ENCODE peak calls at places on chromosome 10, in eight cellular contexts. Q, E, C, Y, U, S, N and Z are unnamed samples. For H3K4me1 and H3K9me3, the result is how much of the 10 kb centered on the place peaks cover.

GRCh38 chr10:103661951-103662405 is 168.5 kb downstream of the NEURL1 start:
- DNase-seq in Q (no peak), E (no peak), C (no peak), Y (peak), U (no peak), S (no peak), N (no peak), Z (no peak)

GRCh38 chr10:13839430-13839986 is 252.7 kb downstream of the PRPF18 start:
- DNase-seq in Q (peak), E (no peak), C (no peak), Y (peak), U (no peak), S (no peak), N (peak), Z (no peak)

GRCh38 chr10:52472406-52473146 is 158.5 kb downstream of the DKK1 start:
- DNase-seq in Q (no peak), E (no peak), C (no peak), Y (no peak), U (no peak), S (no peak), N (peak), Z (no peak)

GRCh38 chr10:118565301-118566075 is 30.0 kb downstream of the PRLHR start:
- DNase-seq in Q (no peak), E (no peak), C (no peak), Y (no peak), U (no peak), S (no peak), N (no peak), Z (no peak)

GRCh38 chr10:21100190-21100589 is 203.1 kb upstream of the NEBL start:
- DNase-seq in Q (no peak), E (no peak), C (peak), Y (no peak), U (no peak), S (no peak), N (no peak), Z (peak)

GRCh38 chr10:132138596-132138995 is 48.2 kb upstream of the DPYSL4 start:
- DNase-seq in Q (no peak), E (no peak), C (no peak), Y (no peak), U (no peak), S (no peak), N (no peak), Z (no peak)

GRCh38 chr10:27744478-27745379 is 890 bp downstream of the MKX start:
- DNase-seq in Q (peak), E (peak), C (peak), Y (peak), U (no peak), S (no peak), N (peak), Z (peak)

GRCh38 chr10:61974611-61975010 is 73.1 kb downstream of the ARID5B start:
- DNase-seq in Q (peak), E (no peak), C (no peak), Y (peak), U (peak), S (no peak), N (peak), Z (peak)

GRCh38 chr10:49745756-49746155 is 16.4 kb downstream of the OGDHL start:
- DNase-seq in Q (no peak), E (no peak), C (no peak), Y (no peak), U (no peak), S (no peak), N (no peak), Z (no peak)

GRCh38 chr10:119316729-119317097 is 109.3 kb downstream of the GRK5 start:
- DNase-seq in Q (peak), E (no peak), C (no peak), Y (peak), U (no peak), S (peak), N (peak), Z (no peak)

GRCh38 chr10:8086315-8086714 is 31.8 kb downstream of the GATA3 start:
- DNase-seq in Q (no peak), E (no peak), C (peak), Y (no peak), U (no peak), S (no peak), N (no peak), Z (no peak)

GRCh38 chr10:102408728-102409603 is 9.6 kb downstream of the PSD start:
- DNase-seq in Q (peak), E (no peak), C (peak), Y (peak), U (no peak), S (no peak), N (no peak), Z (peak)

GRCh38 chr10:117175901-117176534 is 21.3 kb upstream of the KCNK18 start:
- DNase-seq in Q (peak), E (peak), C (peak), Y (peak), U (peak), S (peak), N (peak), Z (peak)

GRCh38 chr10:13056461-13057077 is 43.4 kb upstream of the OPTN start:
- DNase-seq in Q (peak), E (no peak), C (peak), Y (peak), U (no peak), S (no peak), N (peak), Z (peak)

GRCh38 chr10:101011517-101012423 is 12.2 kb downstream of the LZTS2 start:
- DNase-seq in Q (peak), E (no peak), C (peak), Y (peak), U (no peak), S (no peak), N (peak), Z (peak)

GRCh38 chr10:92114201-92114600 is 176.7 kb downstream of the CPEB3 start:
- DNase-seq in Q (no peak), E (no peak), C (no peak), Y (no peak), U (no peak), S (no peak), N (no peak), Z (no peak)

GRCh38 chr10:7408003-7408493 is 2.8 kb downstream of the SFMBT2 start:
- DNase-seq in Q (peak), E (no peak), C (peak), Y (peak), U (no peak), S (no peak), N (no peak), Z (no peak)

GRCh38 chr10:103752680-103753248 is 102.6 kb downstream of the SH3PXD2A start:
- DNase-seq in Q (no peak), E (peak), C (peak), Y (no peak), U (peak), S (no peak), N (peak), Z (no peak)

GRCh38 chr10:102134416-102134815 is 1.6 kb downstream of the PPRC1 start:
- DNase-seq in Q (no peak), E (no peak), C (no peak), Y (no peak), U (no peak), S (no peak), N (no peak), Z (no peak)

GRCh38 chr10:35563266-35563891 is 41.8 kb upstream of the GJD4 start:
- DNase-seq in Q (peak), E (peak), C (peak), Y (peak), U (peak), S (peak), N (peak), Z (peak)

GRCh38 chr10:26621889-26622681 is 75.4 kb upstream of the PDSS1 start:
- DNase-seq in Q (peak), E (no peak), C (peak), Y (peak), U (no peak), S (no peak), N (peak), Z (peak)

GRCh38 chr10:114504769-114505579 is 100.7 kb upstream of the AFAP1L2 start:
- DNase-seq in Q (peak), E (no peak), C (no peak), Y (peak), U (no peak), S (no peak), N (peak), Z (no peak)

GRCh38 chr10:24515481-24515880 is 208.2 kb downstream of the ARHGAP21 start:
- DNase-seq in Q (no peak), E (no peak), C (no peak), Y (no peak), U (no peak), S (no peak), N (no peak), Z (no peak)

DNA sequence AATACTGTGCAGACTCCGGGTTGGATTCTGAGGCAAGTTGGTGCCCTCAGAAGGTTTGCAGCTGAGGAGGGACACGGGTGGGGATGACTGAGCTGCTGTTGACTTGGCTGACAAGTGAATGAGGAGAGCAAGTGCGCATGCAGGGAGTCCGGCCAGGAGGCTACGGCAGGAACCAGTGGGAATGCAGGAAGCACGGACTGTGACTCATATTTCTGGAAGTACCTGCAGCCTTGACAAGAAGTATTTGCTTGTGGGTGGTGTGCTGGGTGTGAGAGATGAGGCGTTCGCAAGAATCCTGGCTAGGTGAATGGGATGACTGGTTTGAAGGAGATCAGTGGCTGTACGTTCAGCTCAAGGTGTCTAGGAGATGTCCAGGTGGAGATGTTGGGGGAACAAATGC is 30.8 kb upstream of the FXYD4 start:
- DNase-seq in Q (peak), E (no peak), C (no peak), Y (no peak), U (no peak), S (peak), N (peak), Z (no peak)
- TF ChIP-seq EZH2phosphoT487 in Q (no peak), E (no peak), C (no peak), Y (no peak), U (no peak), S (no peak), N (no peak), Z (no peak)

GRCh38 chr10:124724279-124725027 is 19.7 kb downstream of the FAM53B start:
- DNase-seq in Q (no peak), E (no peak), C (no peak), Y (no peak), U (no peak), S (no peak), N (no peak), Z (no peak)

GRCh38 chr10:124719213-124719851 is 24.8 kb downstream of the FAM53B start:
- DNase-seq in Q (no peak), E (peak), C (peak), Y (peak), U (peak), S (no peak), N (peak), Z (no peak)

GRCh38 chr10:124722812-124723783 is 21.1 kb downstream of the FAM53B start:
- DNase-seq in Q (no peak), E (peak), C (no peak), Y (peak), U (no peak), S (no peak), N (no peak), Z (no peak)

GRCh38 chr10:124723826-124724225 is 20.4 kb downstream of the FAM53B start:
- DNase-seq in Q (no peak), E (no peak), C (no peak), Y (no peak), U (no peak), S (no peak), N (no peak), Z (no peak)

DNA sequence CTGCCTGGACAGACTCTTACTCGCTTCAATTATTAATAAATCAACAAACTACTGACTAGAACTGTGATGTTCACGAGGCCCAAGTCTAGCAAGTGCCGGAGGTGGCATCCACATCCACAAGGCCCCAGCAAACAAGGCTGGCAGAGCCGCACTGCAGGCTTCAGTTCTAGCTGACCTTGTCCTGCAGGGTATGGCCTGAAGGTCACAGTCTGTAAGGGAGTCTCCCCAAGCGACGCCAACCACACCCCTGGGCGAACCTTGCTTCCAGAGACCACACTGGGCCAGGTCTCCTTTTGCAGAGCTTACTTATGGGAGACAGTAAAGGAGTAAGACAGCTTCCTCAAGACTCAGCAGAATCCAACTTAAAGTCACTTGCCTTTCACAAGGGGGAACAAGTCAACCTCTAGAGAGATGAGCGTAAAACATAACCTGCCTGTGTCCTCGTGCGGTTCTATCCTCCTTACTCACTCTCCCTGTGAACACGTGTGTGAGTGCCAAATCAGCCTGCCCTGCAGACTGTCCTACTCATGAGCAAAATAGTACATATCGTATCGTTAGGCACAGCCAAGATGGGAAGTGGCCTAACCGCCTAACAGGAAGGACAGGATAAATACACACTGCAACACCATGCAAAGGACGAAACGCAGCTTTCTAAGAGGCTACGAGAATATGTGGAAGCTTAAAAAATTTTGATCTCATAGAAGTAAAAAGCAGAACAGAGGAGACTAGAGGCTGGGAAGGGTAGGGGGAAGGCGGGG is 22.7 kb downstream of the FAM53B start:
- DNase-seq in Q (no peak), E (no peak), C (no peak), Y (no peak), U (no peak), S (no peak), N (no peak), Z (no peak)
- H3K4me1 ChIP-seq in Q (under half), E (under half), C (under half), Y (under half), U (half or more), S (under half), N (under half), Z (under half)

GRCh38 chr10:38143587-38143986 is 49.5 kb downstream of the ZNF37A start:
- DNase-seq in Q (no peak), E (no peak), C (no peak), Y (peak), U (no peak), S (no peak), N (no peak), Z (no peak)
- H3K9me3 ChIP-seq in Q (under half), E (under half), C (under half), Y (under half), U (under half), S (under half), N (under half), Z (under half)

DNA sequence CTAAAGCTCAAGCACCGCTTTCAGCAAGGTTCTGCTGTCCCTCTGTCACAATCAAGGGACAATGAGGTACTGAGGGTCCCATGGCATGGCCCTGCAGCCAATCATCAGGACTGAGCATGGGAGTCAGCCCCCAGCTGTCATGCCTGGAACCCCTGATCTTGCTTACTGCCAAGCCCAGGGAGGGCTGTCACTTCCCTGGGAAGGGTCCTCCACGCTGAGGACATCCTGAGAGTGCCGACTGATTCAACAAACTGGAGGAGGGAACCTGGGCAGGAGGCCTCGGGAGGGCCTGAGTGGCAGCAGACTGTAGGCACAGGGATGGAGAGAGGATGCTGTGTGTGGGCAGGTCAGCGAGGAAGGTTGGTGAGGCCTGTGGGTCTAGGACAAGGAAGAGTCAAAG is 154.3 kb downstream of the ZNF248 start:
- DNase-seq in Q (no peak), E (no peak), C (no peak), Y (no peak), U (no peak), S (no peak), N (no peak), Z (no peak)
- TF ChIP-seq EZH2phosphoT487 in Q (no peak), E (no peak), C (no peak), Y (no peak), U (no peak), S (no peak), N (no peak), Z (no peak)

GRCh38 chr10:75773139-75773801 is 341.8 kb downstream of the LRMDA start:
- DNase-seq in Q (peak), E (no peak), C (no peak), Y (peak), U (no peak), S (no peak), N (peak), Z (no peak)
- H3K4me1 ChIP-seq in Q (under half), E (under half), C (under half), Y (under half), U (under half), S (under half), N (under half), Z (under half)

DNA sequence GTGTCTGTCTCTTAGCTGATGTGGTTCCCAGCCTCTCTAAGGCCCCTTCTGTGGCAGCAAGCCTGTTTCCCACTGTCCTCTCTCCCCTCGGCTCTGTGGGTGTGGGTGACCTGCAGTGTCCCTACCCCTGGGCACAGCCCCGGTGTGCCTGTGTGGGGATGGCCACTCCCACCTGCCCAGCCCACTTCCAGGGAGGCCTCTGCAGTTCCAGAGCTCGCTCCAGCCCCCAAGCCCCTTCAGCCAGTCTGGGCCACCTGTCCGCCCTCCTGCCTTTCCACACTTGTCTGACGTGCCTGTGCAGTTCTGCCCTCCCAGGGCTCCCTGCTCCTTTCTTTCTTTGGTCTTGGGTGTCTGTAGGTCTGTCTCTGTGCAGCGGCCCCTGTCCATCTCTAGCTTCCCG is 127.0 kb upstream of the PPIF start:
- DNase-seq in Q (no peak), E (no peak), C (no peak), Y (no peak), U (no peak), S (no peak), N (no peak), Z (peak)
- H3K9me3 ChIP-seq in Q (under half), E (under half), C (under half), Y (under half), U (under half), S (under half), N (under half), Z (under half)

DNA sequence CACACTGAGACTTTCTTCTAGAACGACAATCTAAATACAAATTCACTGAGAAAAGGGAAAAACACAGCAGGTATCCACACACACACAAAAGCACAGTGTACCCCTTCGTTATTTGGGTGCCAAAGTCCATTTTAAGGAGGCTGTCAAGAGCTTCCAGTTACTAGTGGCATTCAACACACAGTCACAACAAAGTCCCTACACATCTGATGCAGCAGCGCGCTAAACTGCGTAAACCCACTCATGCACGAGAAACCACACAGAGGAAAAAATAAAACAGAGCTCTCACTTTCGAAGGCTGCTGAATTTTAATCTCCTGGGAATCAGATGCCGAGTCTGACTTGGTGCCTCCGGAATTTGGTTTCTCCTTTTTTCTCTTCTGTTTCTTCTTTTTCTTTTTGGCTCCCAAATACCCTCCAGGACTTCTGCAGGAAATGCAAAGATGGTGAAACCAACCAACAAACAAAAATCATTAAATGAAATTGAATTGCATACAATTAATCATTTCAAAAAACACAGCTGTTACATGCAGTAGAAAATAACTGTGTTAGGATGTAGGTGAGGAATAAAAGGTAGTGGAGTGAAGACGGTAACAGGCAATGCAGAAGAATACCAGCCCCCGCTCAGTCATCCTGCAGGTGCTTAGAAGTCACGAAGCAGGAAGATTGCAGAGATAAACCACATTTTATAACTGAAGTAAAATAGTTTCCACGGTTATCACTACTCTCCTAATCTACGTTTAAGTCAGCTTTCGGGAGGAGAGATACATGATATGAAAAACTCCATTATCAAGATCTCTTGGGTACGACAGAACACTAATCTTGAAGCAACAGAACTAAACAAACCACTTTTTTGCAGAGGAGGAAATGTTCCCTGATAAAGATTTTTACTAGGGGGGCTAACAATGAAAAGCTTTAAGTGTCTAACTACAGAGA is 27.1 kb downstream of the NMT2 start:
- DNase-seq in Q (no peak), E (no peak), C (peak), Y (no peak), U (no peak), S (no peak), N (no peak), Z (no peak)
- TF ChIP-seq EZH2phosphoT487 in Q (no peak), E (no peak), C (no peak), Y (no peak), U (no peak), S (no peak), N (no peak), Z (no peak)

GRCh38 chr10:131000244-131000643 is 311.3 kb downstream of the TCERG1L start:
- DNase-seq in Q (no peak), E (no peak), C (no peak), Y (no peak), U (no peak), S (no peak), N (no peak), Z (no peak)
- H3K4me1 ChIP-seq in Q (under half), E (under half), C (under half), Y (under half), U (under half), S (under half), N (under half), Z (under half)